ENCODE peak calls at places on chromosomes 2 and 18, in four cellular contexts. D is K562, K is GM12891, P is GM12878. O is an unnamed sample.

GRCh38 chr18:31103423-31103822 is 1.2 kb upstream of the DSC2 start:
- DNase-seq in D (no peak), K (no peak), P (no peak), O (no peak)

GRCh38 chr2:171523969-171524401 is 1.7 kb downstream of the CYBRD1 start:
- DNase-seq in D (no peak), K (no peak), P (no peak), O (peak)

GRCh38 chr2:119049968-119050657 is 108.1 kb downstream of the MARCO start:
- DNase-seq in D (peak), K (no peak), P (no peak), O (peak)

GRCh38 chr2:119827866-119828507 is 68.3 kb downstream of the PTPN4 start:
- DNase-seq in D (no peak), K (no peak), P (no peak), O (no peak)

GRCh38 chr2:188276255-188276654 is 15.4 kb upstream of the GULP1 start:
- DNase-seq in D (no peak), K (no peak), P (no peak), O (no peak)

GRCh38 chr2:33620-34019 is 12.7 kb downstream of the FAM110C start:
- DNase-seq in D (no peak), K (no peak), P (no peak), O (peak)

GRCh38 chr2:223586261-223586660 is 15.9 kb downstream of the SCG2 start:
- DNase-seq in D (no peak), K (no peak), P (no peak), O (no peak)

GRCh38 chr2:2810504-2810903 is 479.4 kb upstream of the MYT1L start:
- DNase-seq in D (no peak), K (no peak), P (no peak), O (no peak)

GRCh38 chr2:112646102-112646719 is 472 bp downstream of the SLC20A1 start:
- DNase-seq in D (no peak), K (peak), P (no peak), O (no peak)

GRCh38 chr18:25136416-25137132 is 215.4 kb downstream of the ZNF521 start:
- DNase-seq in D (no peak), K (no peak), P (no peak), O (no peak)

GRCh38 chr2:166314022-166314759 is 61.6 kb downstream of the SCN9A start:
- DNase-seq in D (no peak), K (no peak), P (no peak), O (no peak)

GRCh38 chr2:98730851-98731708 is at the start of gene MGAT4A:
- DNase-seq in D (peak), K (peak), P (no peak), O (peak)

GRCh38 chr18:73908323-73908722 is 239.3 kb downstream of the FBXO15 start:
- DNase-seq in D (no peak), K (no peak), P (no peak), O (no peak)

GRCh38 chr2:234291765-234292204 is 205.1 kb downstream of the ARL4C start:
- DNase-seq in D (no peak), K (no peak), P (no peak), O (peak)

GRCh38 chr2:62611820-62612219 is 93.7 kb upstream of the EHBP1 start:
- DNase-seq in D (no peak), K (no peak), P (no peak), O (no peak)

GRCh38 chr18:35240664-35241522 is at the start of gene ZNF397:
- DNase-seq in D (peak), K (peak), P (peak), O (peak)

GRCh38 chr2:74441690-74442482 is at the start of gene RTKN:
- DNase-seq in D (no peak), K (no peak), P (no peak), O (no peak)

GRCh38 chr2:138948070-138948539 is 167.9 kb upstream of the NXPH2 start:
- DNase-seq in D (no peak), K (no peak), P (no peak), O (no peak)

GRCh38 chr2:25301453-25302352 is 40.0 kb downstream of the DNMT3A start:
- DNase-seq in D (no peak), K (peak), P (peak), O (peak)

GRCh38 chr2:21092308-21092869 is 31.4 kb upstream of the TDRD15 start:
- DNase-seq in D (no peak), K (no peak), P (no peak), O (no peak)
- TF ChIP-seq POLR2AphosphoS5 in D (no peak), K (no peak), P (no peak), O (no peak)

GRCh38 chr2:56523815-56524214 is 340.0 kb downstream of the CCDC85A start:
- DNase-seq in D (no peak), K (no peak), P (no peak), O (no peak)
- TF ChIP-seq SPI1 in D (no peak), K (no peak), P (no peak), O (no peak)

DNA sequence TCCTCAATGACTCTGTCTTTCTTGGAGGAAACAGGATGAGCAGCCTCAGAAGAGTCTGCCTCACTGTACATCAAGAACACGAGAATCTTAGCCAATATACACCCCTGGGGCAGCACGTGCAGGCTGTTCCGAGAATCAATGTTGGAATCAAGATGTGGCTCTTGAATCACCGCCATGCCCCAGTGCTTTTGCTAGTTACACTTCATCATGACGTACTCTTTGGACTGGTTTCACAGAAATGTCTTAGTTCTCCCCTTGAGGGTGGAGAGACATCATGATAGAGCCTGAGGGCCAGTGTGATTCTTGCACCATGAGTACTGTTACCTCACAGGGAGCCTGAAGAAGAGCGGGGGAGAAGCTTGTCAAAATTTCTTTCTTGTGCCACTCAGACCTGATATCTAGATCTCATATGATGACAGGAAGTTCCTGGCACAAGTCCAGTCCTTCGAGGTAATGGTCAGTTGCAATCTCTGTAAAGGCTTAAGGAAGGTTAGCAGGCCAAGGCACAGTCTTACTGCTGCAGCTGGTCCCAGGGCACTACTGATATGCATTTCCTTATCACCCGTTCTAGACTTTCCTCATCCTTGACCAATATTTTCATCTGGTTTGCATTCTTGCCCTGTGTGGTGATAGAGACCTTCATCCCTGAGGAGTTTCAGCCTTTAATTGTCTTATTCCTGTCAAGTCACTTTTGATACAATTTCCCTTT is 28.2 kb upstream of the STAT4 start:
- DNase-seq in D (no peak), K (no peak), P (no peak), O (no peak)
- TF ChIP-seq POLR2AphosphoS5 in D (no peak), K (no peak), P (no peak), O (no peak)

GRCh38 chr2:189580662-189581353 is at the start of gene SLC40A1:
- DNase-seq in D (peak), K (peak), P (no peak), O (peak)
- TF ChIP-seq SPI1 in D (no peak), K (no peak), P (no peak), O (no peak)

GRCh38 chr2:54560146-54560881 is 104.2 kb downstream of the SPTBN1 start:
- DNase-seq in D (peak), K (no peak), P (no peak), O (peak)
- TF ChIP-seq POLR2AphosphoS5 in D (peak), K (peak), P (peak), O (peak)